ENCODE peak calls at places on chromosomes 13 and 19, in ten cellular contexts. H is tibial nerve, D is A549, T is stomach, U is transverse colon, N is suprapubic skin, E is ovary, J is SK-N-SH, S is sigmoid colon, O is upper lobe of left lung. C is an unnamed sample.

GRCh38 chr13:30676672-30677071 is 58.7 kb upstream of the ALOX5AP start:
- DNase-seq in H (no peak), D (no peak), T (no peak), U (no peak), N (no peak), E (no peak), J (no peak), S (no peak), O (no peak), C (peak)

GRCh38 chr13:73467103-73467502 is 408.3 kb downstream of the KLF5 start:
- DNase-seq in H (no peak), D (no peak), T (no peak), U (no peak), N (no peak), E (no peak), J (no peak), S (no peak), O (no peak), C (no peak)

GRCh38 chr13:113622791-113623490 is 35.1 kb downstream of the ATP4B start:
- DNase-seq in H (no peak), D (no peak), T (no peak), U (no peak), N (peak), E (no peak), J (no peak), S (peak), O (peak), C (no peak)

GRCh38 chr19:13835791-13836723 is 40.8 kb downstream of the ZSWIM4 start:
- DNase-seq in H (no peak), D (no peak), T (no peak), U (no peak), N (no peak), E (no peak), J (no peak), S (no peak), O (peak), C (no peak)

GRCh38 chr19:1237027-1237659 is 662 bp downstream of the CBARP start:
- DNase-seq in H (no peak), D (no peak), T (no peak), U (no peak), N (no peak), E (peak), J (peak), S (peak), O (peak), C (no peak)

GRCh38 chr13:48559638-48560320 is 26.9 kb upstream of the RCBTB2 start:
- DNase-seq in H (no peak), D (no peak), T (no peak), U (no peak), N (no peak), E (no peak), J (no peak), S (no peak), O (no peak), C (no peak)

GRCh38 chr19:55340784-55341147 is 1.1 kb downstream of the KMT5C start:
- DNase-seq in H (no peak), D (no peak), T (no peak), U (peak), N (peak), E (no peak), J (peak), S (no peak), O (peak), C (no peak)

GRCh38 chr13:50129065-50129922 is 114.0 kb downstream of the KCNRG start:
- DNase-seq in H (peak), D (no peak), T (no peak), U (no peak), N (no peak), E (no peak), J (no peak), S (no peak), O (peak), C (no peak)

GRCh38 chr13:30660796-30661195 is 43.1 kb downstream of the USPL1 start:
- DNase-seq in H (no peak), D (no peak), T (no peak), U (no peak), N (no peak), E (no peak), J (no peak), S (no peak), O (no peak), C (no peak)

GRCh38 chr13:104580931-104581330 is 1514.7 kb upstream of the SLC10A2 start:
- DNase-seq in H (no peak), D (no peak), T (no peak), U (no peak), N (no peak), E (no peak), J (no peak), S (no peak), O (no peak), C (no peak)

GRCh38 chr19:29645491-29645867 is 19.8 kb upstream of the PLEKHF1 start:
- DNase-seq in H (no peak), D (no peak), T (no peak), U (no peak), N (no peak), E (no peak), J (no peak), S (peak), O (no peak), C (no peak)

GRCh38 chr13:98916403-98916802 is 61.5 kb downstream of the DOCK9 start:
- DNase-seq in H (no peak), D (no peak), T (no peak), U (no peak), N (no peak), E (no peak), J (no peak), S (no peak), O (no peak), C (no peak)

GRCh38 chr13:95367309-95367843 is 66.1 kb upstream of the ABCC4 start:
- DNase-seq in H (no peak), D (no peak), T (no peak), U (no peak), N (no peak), E (no peak), J (peak), S (peak), O (no peak), C (no peak)

GRCh38 chr19:29550896-29551295 is 25.1 kb downstream of the VSTM2B start:
- DNase-seq in H (no peak), D (no peak), T (peak), U (no peak), N (no peak), E (no peak), J (no peak), S (no peak), O (no peak), C (no peak)

GRCh38 chr13:44884076-44884729 is 105.1 kb downstream of the NUFIP1 start:
- DNase-seq in H (no peak), D (no peak), T (no peak), U (no peak), N (no peak), E (no peak), J (no peak), S (no peak), O (no peak), C (no peak)

GRCh38 chr19:51027126-51027806 is 850 bp upstream of the KLK11 start:
- DNase-seq in H (no peak), D (no peak), T (peak), U (no peak), N (no peak), E (no peak), J (peak), S (peak), O (no peak), C (no peak)

GRCh38 chr13:82294226-82294625 is 1588.0 kb downstream of the SLITRK1 start:
- DNase-seq in H (no peak), D (no peak), T (no peak), U (no peak), N (no peak), E (no peak), J (no peak), S (no peak), O (no peak), C (no peak)

GRCh38 chr13:51697181-51697580 is 106.8 kb downstream of the DHRS12 start:
- DNase-seq in H (no peak), D (no peak), T (no peak), U (no peak), N (no peak), E (no peak), J (no peak), S (no peak), O (no peak), C (no peak)

GRCh38 chr19:5923356-5923755 is 9.3 kb downstream of the CAPS start:
- DNase-seq in H (no peak), D (no peak), T (no peak), U (no peak), N (no peak), E (no peak), J (no peak), S (no peak), O (no peak), C (no peak)

GRCh38 chr13:106099765-106100164 is 435.7 kb downstream of the EFNB2 start:
- DNase-seq in H (no peak), D (no peak), T (no peak), U (peak), N (no peak), E (no peak), J (no peak), S (no peak), O (no peak), C (no peak)

GRCh38 chr13:66680031-66680430 is 550.1 kb downstream of the PCDH9 start:
- DNase-seq in H (no peak), D (no peak), T (no peak), U (no peak), N (no peak), E (no peak), J (no peak), S (no peak), O (no peak), C (no peak)

GRCh38 chr13:49304763-49305695 is 57.3 kb downstream of the CDADC1 start:
- DNase-seq in H (no peak), D (no peak), T (no peak), U (no peak), N (no peak), E (no peak), J (no peak), S (no peak), O (no peak), C (no peak)

GRCh38 chr13:40273173-40274000 is 393.1 kb downstream of the FOXO1 start:
- DNase-seq in H (no peak), D (no peak), T (no peak), U (no peak), N (no peak), E (no peak), J (no peak), S (no peak), O (no peak), C (no peak)

GRCh38 chr13:40271931-40272775 is 394.3 kb downstream of the FOXO1 start:
- DNase-seq in H (peak), D (no peak), T (peak), U (peak), N (peak), E (peak), J (no peak), S (peak), O (no peak), C (no peak)

GRCh38 chr13:40272776-40273139 is 393.7 kb downstream of the FOXO1 start:
- DNase-seq in H (no peak), D (no peak), T (no peak), U (no peak), N (no peak), E (no peak), J (no peak), S (no peak), O (no peak), C (no peak)

GRCh38 chr13:40275636-40276035 is 390.8 kb downstream of the FOXO1 start:
- DNase-seq in H (no peak), D (no peak), T (no peak), U (no peak), N (no peak), E (no peak), J (no peak), S (no peak), O (no peak), C (no peak)

GRCh38 chr13:40275155-40275554 is 391.3 kb downstream of the FOXO1 start:
- DNase-seq in H (no peak), D (no peak), T (no peak), U (no peak), N (no peak), E (no peak), J (no peak), S (no peak), O (no peak), C (no peak)
- TF ChIP-seq EP300 in H (no peak), D (no peak), T (no peak), U (no peak), N (no peak), E (no peak), J (no peak), S (no peak), O (no peak), C (no peak)

GRCh38 chr19:43438291-43439162 is 23.8 kb downstream of the TEX101 start:
- DNase-seq in H (no peak), D (peak), T (peak), U (peak), N (peak), E (peak), J (peak), S (peak), O (no peak), C (no peak)
- TF ChIP-seq EP300 in H (no peak), D (no peak), T (no peak), U (no peak), N (no peak), E (no peak), J (peak), S (no peak), O (no peak), C (no peak)

GRCh38 chr13:76890036-76890435 is 3.8 kb upstream of the KCTD12 start:
- DNase-seq in H (no peak), D (no peak), T (no peak), U (no peak), N (no peak), E (no peak), J (no peak), S (no peak), O (no peak), C (no peak)
- TF ChIP-seq EP300 in H (no peak), D (no peak), T (no peak), U (no peak), N (no peak), E (no peak), J (no peak), S (no peak), O (no peak), C (no peak)

GRCh38 chr19:41997121-41997850 is 3.3 kb upstream of the ATP1A3 start:
- DNase-seq in H (no peak), D (peak), T (peak), U (peak), N (no peak), E (peak), J (peak), S (no peak), O (peak), C (no peak)
- TF ChIP-seq EP300 in H (no peak), D (no peak), T (no peak), U (no peak), N (no peak), E (no peak), J (no peak), S (no peak), O (no peak), C (no peak)

GRCh38 chr13:80339841-80340642 is 884 bp downstream of the SPRY2 start:
- DNase-seq in H (no peak), D (no peak), T (peak), U (peak), N (peak), E (peak), J (peak), S (peak), O (peak), C (peak)
- TF ChIP-seq EP300 in H (no peak), D (no peak), T (no peak), U (no peak), N (no peak), E (no peak), J (no peak), S (no peak), O (no peak), C (no peak)

GRCh38 chr19:4748589-4748988 is 24.9 kb upstream of the DPP9 start:
- DNase-seq in H (no peak), D (no peak), T (no peak), U (no peak), N (no peak), E (no peak), J (no peak), S (no peak), O (no peak), C (no peak)
- TF ChIP-seq EP300 in H (no peak), D (no peak), T (no peak), U (no peak), N (no peak), E (no peak), J (no peak), S (no peak), O (no peak), C (no peak)

DNA sequence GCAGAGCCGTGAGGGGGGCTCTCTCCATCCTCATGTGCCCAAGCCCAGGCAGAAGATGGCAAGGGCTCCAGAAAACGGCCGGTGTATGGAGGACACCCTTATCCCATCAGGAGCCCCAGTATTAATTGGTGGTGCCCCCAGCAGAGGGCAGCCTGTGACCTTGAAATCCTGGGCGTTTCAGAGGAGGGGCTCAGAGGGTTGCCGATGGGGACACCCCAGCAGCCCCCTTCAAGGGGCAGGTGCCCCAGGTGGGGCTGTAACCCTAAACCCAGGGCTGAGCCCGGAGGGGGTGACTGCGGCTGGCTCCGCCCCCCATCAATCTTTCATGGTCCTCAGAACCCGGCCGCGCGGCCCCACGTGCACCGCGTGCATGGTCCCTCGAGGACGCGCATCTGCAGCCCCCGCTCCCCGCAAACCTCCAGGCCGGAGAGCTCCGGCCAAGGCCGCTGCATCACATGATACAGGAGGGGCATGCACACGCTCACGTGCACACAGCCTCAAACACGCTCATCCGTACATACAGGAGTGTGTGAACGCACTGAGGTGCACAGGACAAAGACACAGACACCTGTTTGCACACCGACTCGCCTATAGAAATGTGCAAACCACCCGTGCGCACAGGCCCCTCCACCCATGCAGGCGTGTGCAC is 959 bp downstream of the RAB3A start:
- DNase-seq in H (no peak), D (no peak), T (no peak), U (peak), N (no peak), E (peak), J (peak), S (peak), O (peak), C (no peak)
- TF ChIP-seq EP300 in H (no peak), D (no peak), T (no peak), U (no peak), N (no peak), E (no peak), J (no peak), S (no peak), O (no peak), C (no peak)

GRCh38 chr19:47074621-47075020 is 26.2 kb upstream of the TMEM160 start:
- DNase-seq in H (no peak), D (no peak), T (no peak), U (no peak), N (no peak), E (no peak), J (no peak), S (no peak), O (no peak), C (no peak)
- TF ChIP-seq EP300 in H (no peak), D (no peak), T (no peak), U (no peak), N (no peak), E (no peak), J (no peak), S (no peak), O (no peak), C (no peak)